ENCODE peak calls at places on chromosomes 16 and 17, in seven cellular contexts. One of them, this sample, is unnamed.
A peak's percentile ranks its signal among the peaks of the same experiment; 100 is the strongest.

GRCh38 chr17:58308173-58308984 is 20.2 kb downstream of the TSPOAP1 start:
- DNase-seq in stimulated activated CD8-positive, alpha-beta memory T cell treated with anti-CD3 and anti-CD28 coated beads, Interleukin-12 subunit alpha, Interleukin-12 subunit beta, amount 100 ng/mL, for 4 hours: no peak
- DNase-seq in choroid plexus epithelial cell: no peak
- DNase-seq in HFFc6: no peak
- DNase-seq in OCI-LY7: no peak
- DNase-seq in NCI-H345: no peak
- DNase-seq in NCI-H1105: no peak
- DNase-seq in this sample: no peak

GRCh38 chr16:56631832-56632159 is 663 bp upstream of the MT1M start:
- DNase-seq in stimulated activated CD8-positive, alpha-beta memory T cell treated with anti-CD3 and anti-CD28 coated beads, Interleukin-12 subunit alpha, Interleukin-12 subunit beta, amount 100 ng/mL, for 4 hours: no peak
- DNase-seq in choroid plexus epithelial cell: no peak
- DNase-seq in HFFc6: no peak
- DNase-seq in OCI-LY7: no peak
- DNase-seq in NCI-H345: no peak
- DNase-seq in NCI-H1105: no peak
- DNase-seq in this sample: no peak

GRCh38 chr17:44220211-44221071 is 966 bp upstream of the UBTF start:
- DNase-seq in stimulated activated CD8-positive, alpha-beta memory T cell treated with anti-CD3 and anti-CD28 coated beads, Interleukin-12 subunit alpha, Interleukin-12 subunit beta, amount 100 ng/mL, for 4 hours: peak; percentile 41
- DNase-seq in choroid plexus epithelial cell: peak; percentile 71
- DNase-seq in HFFc6: no peak
- DNase-seq in OCI-LY7: peak; percentile 77
- DNase-seq in NCI-H345: peak; percentile 50
- DNase-seq in NCI-H1105: no peak
- DNase-seq in this sample: no peak

GRCh38 chr16:4676826-4677225 is 16.5 kb upstream of the NUDT16L1 start:
- DNase-seq in stimulated activated CD8-positive, alpha-beta memory T cell treated with anti-CD3 and anti-CD28 coated beads, Interleukin-12 subunit alpha, Interleukin-12 subunit beta, amount 100 ng/mL, for 4 hours: no peak
- DNase-seq in choroid plexus epithelial cell: no peak
- DNase-seq in HFFc6: no peak
- DNase-seq in OCI-LY7: no peak
- DNase-seq in NCI-H345: no peak
- DNase-seq in NCI-H1105: no peak
- DNase-seq in this sample: no peak

GRCh38 chr17:45940293-45940692 is 45.9 kb downstream of the MAPT start:
- DNase-seq in stimulated activated CD8-positive, alpha-beta memory T cell treated with anti-CD3 and anti-CD28 coated beads, Interleukin-12 subunit alpha, Interleukin-12 subunit beta, amount 100 ng/mL, for 4 hours: no peak
- DNase-seq in choroid plexus epithelial cell: no peak
- DNase-seq in HFFc6: no peak
- DNase-seq in OCI-LY7: no peak
- DNase-seq in NCI-H345: no peak
- DNase-seq in NCI-H1105: no peak
- DNase-seq in this sample: no peak

GRCh38 chr16:46632778-46633733 is 11.9 kb upstream of the SHCBP1 start:
- DNase-seq in stimulated activated CD8-positive, alpha-beta memory T cell treated with anti-CD3 and anti-CD28 coated beads, Interleukin-12 subunit alpha, Interleukin-12 subunit beta, amount 100 ng/mL, for 4 hours: no peak
- DNase-seq in choroid plexus epithelial cell: no peak
- DNase-seq in HFFc6: no peak
- DNase-seq in OCI-LY7: no peak
- DNase-seq in NCI-H345: no peak
- DNase-seq in NCI-H1105: no peak
- DNase-seq in this sample: peak; percentile 31

GRCh38 chr16:27199747-27200146 is 3.6 kb upstream of the KDM8 start:
- DNase-seq in stimulated activated CD8-positive, alpha-beta memory T cell treated with anti-CD3 and anti-CD28 coated beads, Interleukin-12 subunit alpha, Interleukin-12 subunit beta, amount 100 ng/mL, for 4 hours: no peak
- DNase-seq in choroid plexus epithelial cell: peak; percentile 46
- DNase-seq in HFFc6: peak; percentile 12
- DNase-seq in OCI-LY7: peak; percentile 86
- DNase-seq in NCI-H345: no peak
- DNase-seq in NCI-H1105: no peak
- DNase-seq in this sample: no peak

GRCh38 chr16:27234603-27235002 is 31.3 kb downstream of the KDM8 start:
- DNase-seq in stimulated activated CD8-positive, alpha-beta memory T cell treated with anti-CD3 and anti-CD28 coated beads, Interleukin-12 subunit alpha, Interleukin-12 subunit beta, amount 100 ng/mL, for 4 hours: no peak
- DNase-seq in choroid plexus epithelial cell: no peak
- DNase-seq in HFFc6: no peak
- DNase-seq in OCI-LY7: no peak
- DNase-seq in NCI-H345: no peak
- DNase-seq in NCI-H1105: no peak
- DNase-seq in this sample: no peak

GRCh38 chr17:35900280-35900679 is 20.1 kb upstream of the CCL5 start:
- DNase-seq in stimulated activated CD8-positive, alpha-beta memory T cell treated with anti-CD3 and anti-CD28 coated beads, Interleukin-12 subunit alpha, Interleukin-12 subunit beta, amount 100 ng/mL, for 4 hours: no peak
- DNase-seq in choroid plexus epithelial cell: no peak
- DNase-seq in HFFc6: no peak
- DNase-seq in OCI-LY7: no peak
- DNase-seq in NCI-H345: no peak
- DNase-seq in NCI-H1105: no peak
- DNase-seq in this sample: no peak

GRCh38 chr16:88342491-88342890 is 40.3 kb upstream of the ZNF469 start:
- DNase-seq in stimulated activated CD8-positive, alpha-beta memory T cell treated with anti-CD3 and anti-CD28 coated beads, Interleukin-12 subunit alpha, Interleukin-12 subunit beta, amount 100 ng/mL, for 4 hours: no peak
- DNase-seq in choroid plexus epithelial cell: no peak
- DNase-seq in HFFc6: no peak
- DNase-seq in OCI-LY7: no peak
- DNase-seq in NCI-H345: no peak
- DNase-seq in NCI-H1105: no peak
- DNase-seq in this sample: no peak

GRCh38 chr17:69478916-69479315 is 64.4 kb downstream of the MAP2K6 start:
- DNase-seq in stimulated activated CD8-positive, alpha-beta memory T cell treated with anti-CD3 and anti-CD28 coated beads, Interleukin-12 subunit alpha, Interleukin-12 subunit beta, amount 100 ng/mL, for 4 hours: no peak
- DNase-seq in choroid plexus epithelial cell: no peak
- DNase-seq in HFFc6: no peak
- DNase-seq in OCI-LY7: no peak
- DNase-seq in NCI-H345: peak; percentile 62
- DNase-seq in NCI-H1105: no peak
- DNase-seq in this sample: peak; percentile 31

GRCh38 chr17:21089933-21090888 is 36.6 kb upstream of the DHRS7B start:
- DNase-seq in stimulated activated CD8-positive, alpha-beta memory T cell treated with anti-CD3 and anti-CD28 coated beads, Interleukin-12 subunit alpha, Interleukin-12 subunit beta, amount 100 ng/mL, for 4 hours: no peak
- DNase-seq in choroid plexus epithelial cell: no peak
- DNase-seq in HFFc6: no peak
- DNase-seq in OCI-LY7: no peak
- DNase-seq in NCI-H345: no peak
- DNase-seq in NCI-H1105: no peak
- DNase-seq in this sample: no peak

GRCh38 chr17:11787074-11787473 is 188.8 kb downstream of the DNAH9 start:
- DNase-seq in stimulated activated CD8-positive, alpha-beta memory T cell treated with anti-CD3 and anti-CD28 coated beads, Interleukin-12 subunit alpha, Interleukin-12 subunit beta, amount 100 ng/mL, for 4 hours: no peak
- DNase-seq in choroid plexus epithelial cell: no peak
- DNase-seq in HFFc6: no peak
- DNase-seq in OCI-LY7: peak; percentile 34
- DNase-seq in NCI-H345: no peak
- DNase-seq in NCI-H1105: no peak
- DNase-seq in this sample: no peak

GRCh38 chr17:57970706-57971105 is 15.5 kb upstream of the CUEDC1 start:
- DNase-seq in stimulated activated CD8-positive, alpha-beta memory T cell treated with anti-CD3 and anti-CD28 coated beads, Interleukin-12 subunit alpha, Interleukin-12 subunit beta, amount 100 ng/mL, for 4 hours: no peak
- DNase-seq in choroid plexus epithelial cell: no peak
- DNase-seq in HFFc6: peak; percentile 47
- DNase-seq in OCI-LY7: no peak
- DNase-seq in NCI-H345: no peak
- DNase-seq in NCI-H1105: no peak
- DNase-seq in this sample: no peak

GRCh38 chr16:85126731-85127662 is 14.7 kb upstream of the CIBAR2 start:
- DNase-seq in stimulated activated CD8-positive, alpha-beta memory T cell treated with anti-CD3 and anti-CD28 coated beads, Interleukin-12 subunit alpha, Interleukin-12 subunit beta, amount 100 ng/mL, for 4 hours: peak; percentile 17
- DNase-seq in choroid plexus epithelial cell: peak; percentile 94
- DNase-seq in HFFc6: peak; percentile 40
- DNase-seq in OCI-LY7: no peak
- DNase-seq in NCI-H345: no peak
- DNase-seq in NCI-H1105: no peak
- DNase-seq in this sample: peak; percentile 53

GRCh38 chr17:80254396-80255241 is 6.0 kb upstream of the RNF213 start:
- DNase-seq in stimulated activated CD8-positive, alpha-beta memory T cell treated with anti-CD3 and anti-CD28 coated beads, Interleukin-12 subunit alpha, Interleukin-12 subunit beta, amount 100 ng/mL, for 4 hours: peak; percentile 32
- DNase-seq in choroid plexus epithelial cell: peak; percentile 86
- DNase-seq in HFFc6: peak; percentile 93
- DNase-seq in OCI-LY7: peak; percentile 40
- DNase-seq in NCI-H345: peak; percentile 26
- DNase-seq in NCI-H1105: no peak
- DNase-seq in this sample: peak; percentile 61

GRCh38 chr17:10217916-10218315 is 19.5 kb upstream of the GAS7 start:
- DNase-seq in stimulated activated CD8-positive, alpha-beta memory T cell treated with anti-CD3 and anti-CD28 coated beads, Interleukin-12 subunit alpha, Interleukin-12 subunit beta, amount 100 ng/mL, for 4 hours: no peak
- DNase-seq in choroid plexus epithelial cell: peak; percentile 37
- DNase-seq in HFFc6: no peak
- DNase-seq in OCI-LY7: no peak
- DNase-seq in NCI-H345: no peak
- DNase-seq in NCI-H1105: no peak
- DNase-seq in this sample: no peak

GRCh38 chr17:59329558-59330313 is 1.7 kb upstream of the YPEL2 start:
- DNase-seq in stimulated activated CD8-positive, alpha-beta memory T cell treated with anti-CD3 and anti-CD28 coated beads, Interleukin-12 subunit alpha, Interleukin-12 subunit beta, amount 100 ng/mL, for 4 hours: no peak
- DNase-seq in choroid plexus epithelial cell: peak; percentile 94
- DNase-seq in HFFc6: peak; percentile 71
- DNase-seq in OCI-LY7: peak; percentile 79
- DNase-seq in NCI-H345: peak; percentile 54
- DNase-seq in NCI-H1105: no peak
- DNase-seq in this sample: peak; percentile 67

This sample was measured in DMS153.